ENCODE peak calls at places on chromosomes 3 and 15, in five cellular contexts. One of them, this sample, is unnamed.

GRCh38 chr3:12350151-12350813 is 61.4 kb downstream of the PPARG start:
- DNase-seq in CD8-positive, alpha-beta T cell: no peak
- DNase-seq in T-helper 1 cell: no peak
- DNase-seq in anterior cingulate cortex: no peak
- DNase-seq in central memory CD4-positive, alpha-beta T cell: no peak
- DNase-seq in this sample: no peak

GRCh38 chr3:127419140-127419539 is 131.3 kb upstream of the PRR20G start:
- DNase-seq in CD8-positive, alpha-beta T cell: no peak
- DNase-seq in T-helper 1 cell: no peak
- DNase-seq in anterior cingulate cortex: no peak
- DNase-seq in central memory CD4-positive, alpha-beta T cell: no peak
- DNase-seq in this sample: no peak

GRCh38 chr3:75042941-75043340 is 428.5 kb upstream of the CNTN3 start:
- DNase-seq in CD8-positive, alpha-beta T cell: no peak
- DNase-seq in T-helper 1 cell: no peak
- DNase-seq in anterior cingulate cortex: no peak
- DNase-seq in central memory CD4-positive, alpha-beta T cell: no peak
- DNase-seq in this sample: no peak

GRCh38 chr3:43747641-43748040 is 56.9 kb downstream of the ABHD5 start:
- DNase-seq in CD8-positive, alpha-beta T cell: no peak
- DNase-seq in T-helper 1 cell: no peak
- DNase-seq in anterior cingulate cortex: no peak
- DNase-seq in central memory CD4-positive, alpha-beta T cell: no peak
- DNase-seq in this sample: no peak

GRCh38 chr3:136905549-136905948 is 43.5 kb downstream of the NCK1 start:
- DNase-seq in CD8-positive, alpha-beta T cell: no peak
- DNase-seq in T-helper 1 cell: no peak
- DNase-seq in anterior cingulate cortex: no peak
- DNase-seq in central memory CD4-positive, alpha-beta T cell: no peak
- DNase-seq in this sample: no peak

GRCh38 chr3:43015572-43016512 is 36.7 kb downstream of the GASK1A start:
- DNase-seq in CD8-positive, alpha-beta T cell: no peak
- DNase-seq in T-helper 1 cell: no peak
- DNase-seq in anterior cingulate cortex: no peak
- DNase-seq in central memory CD4-positive, alpha-beta T cell: peak; percentile 32
- DNase-seq in this sample: no peak

GRCh38 chr3:52046186-52046913 is 10.0 kb downstream of the DUSP7 start:
- DNase-seq in CD8-positive, alpha-beta T cell: no peak
- DNase-seq in T-helper 1 cell: no peak
- DNase-seq in anterior cingulate cortex: peak; percentile 82
- DNase-seq in central memory CD4-positive, alpha-beta T cell: no peak
- DNase-seq in this sample: peak; percentile 43

GRCh38 chr3:142542054-142542453 is 36.5 kb downstream of the ATR start:
- DNase-seq in CD8-positive, alpha-beta T cell: no peak
- DNase-seq in T-helper 1 cell: no peak
- DNase-seq in anterior cingulate cortex: no peak
- DNase-seq in central memory CD4-positive, alpha-beta T cell: no peak
- DNase-seq in this sample: no peak

GRCh38 chr3:71195492-71195891 is 388.0 kb downstream of the FOXP1 start:
- DNase-seq in CD8-positive, alpha-beta T cell: no peak
- DNase-seq in T-helper 1 cell: no peak
- DNase-seq in anterior cingulate cortex: no peak
- DNase-seq in central memory CD4-positive, alpha-beta T cell: no peak
- DNase-seq in this sample: no peak

GRCh38 chr3:183227586-183227985 is 25.5 kb upstream of the B3GNT5 start:
- DNase-seq in CD8-positive, alpha-beta T cell: no peak
- DNase-seq in T-helper 1 cell: no peak
- DNase-seq in anterior cingulate cortex: no peak
- DNase-seq in central memory CD4-positive, alpha-beta T cell: no peak
- DNase-seq in this sample: no peak

GRCh38 chr15:68314563-68314962 is 37.0 kb downstream of the FEM1B start:
- DNase-seq in CD8-positive, alpha-beta T cell: no peak
- DNase-seq in T-helper 1 cell: no peak
- DNase-seq in anterior cingulate cortex: no peak
- DNase-seq in central memory CD4-positive, alpha-beta T cell: no peak
- DNase-seq in this sample: no peak

GRCh38 chr15:70036585-70037343 is 61.0 kb downstream of the TLE3 start:
- DNase-seq in CD8-positive, alpha-beta T cell: no peak
- DNase-seq in T-helper 1 cell: no peak
- DNase-seq in anterior cingulate cortex: no peak
- DNase-seq in central memory CD4-positive, alpha-beta T cell: no peak
- DNase-seq in this sample: no peak

GRCh38 chr3:16331319-16331883 is 66.4 kb downstream of the OXNAD1 start:
- DNase-seq in CD8-positive, alpha-beta T cell: no peak
- DNase-seq in T-helper 1 cell: no peak
- DNase-seq in anterior cingulate cortex: no peak
- DNase-seq in central memory CD4-positive, alpha-beta T cell: no peak
- DNase-seq in this sample: no peak

GRCh38 chr15:88243895-88244787 is 12.4 kb downstream of the NTRK3 start:
- DNase-seq in CD8-positive, alpha-beta T cell: no peak
- DNase-seq in T-helper 1 cell: no peak
- DNase-seq in anterior cingulate cortex: no peak
- DNase-seq in central memory CD4-positive, alpha-beta T cell: no peak
- DNase-seq in this sample: peak; percentile 6

GRCh38 chr3:42501681-42502428 is 588 bp upstream of the VIPR1 start:
- DNase-seq in CD8-positive, alpha-beta T cell: peak; percentile 21
- DNase-seq in T-helper 1 cell: peak; percentile 59
- DNase-seq in anterior cingulate cortex: peak; percentile 29
- DNase-seq in central memory CD4-positive, alpha-beta T cell: peak; percentile 57
- DNase-seq in this sample: peak; percentile 48

GRCh38 chr3:50466177-50466576 is 37.3 kb downstream of the CACNA2D2 start:
- DNase-seq in CD8-positive, alpha-beta T cell: no peak
- DNase-seq in T-helper 1 cell: no peak
- DNase-seq in anterior cingulate cortex: no peak
- DNase-seq in central memory CD4-positive, alpha-beta T cell: no peak
- DNase-seq in this sample: no peak

GRCh38 chr3:134477938-134478337 is 7.8 kb downstream of the ANAPC13 start:
- DNase-seq in CD8-positive, alpha-beta T cell: no peak
- DNase-seq in T-helper 1 cell: no peak
- DNase-seq in anterior cingulate cortex: no peak
- DNase-seq in central memory CD4-positive, alpha-beta T cell: no peak
- DNase-seq in this sample: no peak

GRCh38 chr3:118936811-118937210 is 97.8 kb downstream of the IGSF11 start:
- DNase-seq in CD8-positive, alpha-beta T cell: no peak
- DNase-seq in T-helper 1 cell: no peak
- DNase-seq in anterior cingulate cortex: no peak
- DNase-seq in central memory CD4-positive, alpha-beta T cell: no peak
- DNase-seq in this sample: no peak

GRCh38 chr15:66474140-66474539 is 23.4 kb downstream of the SNAPC5 start:
- DNase-seq in CD8-positive, alpha-beta T cell: no peak
- DNase-seq in T-helper 1 cell: no peak
- DNase-seq in anterior cingulate cortex: no peak
- DNase-seq in central memory CD4-positive, alpha-beta T cell: no peak
- DNase-seq in this sample: no peak

GRCh38 chr15:32659340-32659831 is 17.9 kb downstream of the SCG5 start:
- DNase-seq in CD8-positive, alpha-beta T cell: no peak
- DNase-seq in T-helper 1 cell: no peak
- DNase-seq in anterior cingulate cortex: no peak
- DNase-seq in central memory CD4-positive, alpha-beta T cell: no peak
- DNase-seq in this sample: no peak

GRCh38 chr3:126782554-126782953 is 78.5 kb downstream of the CHCHD6 start:
- DNase-seq in CD8-positive, alpha-beta T cell: no peak
- DNase-seq in T-helper 1 cell: no peak
- DNase-seq in anterior cingulate cortex: no peak
- DNase-seq in central memory CD4-positive, alpha-beta T cell: no peak
- DNase-seq in this sample: no peak

GRCh38 chr15:100878601-100879000 is 1.0 kb upstream of the ALDH1A3 start:
- DNase-seq in CD8-positive, alpha-beta T cell: no peak
- DNase-seq in T-helper 1 cell: no peak
- DNase-seq in anterior cingulate cortex: no peak
- DNase-seq in central memory CD4-positive, alpha-beta T cell: no peak
- DNase-seq in this sample: no peak

GRCh38 chr15:39171944-39172368 is 408.9 kb upstream of the THBS1 start:
- DNase-seq in CD8-positive, alpha-beta T cell: no peak
- DNase-seq in T-helper 1 cell: no peak
- DNase-seq in anterior cingulate cortex: no peak
- DNase-seq in central memory CD4-positive, alpha-beta T cell: no peak
- DNase-seq in this sample: peak; percentile 37

GRCh38 chr15:83282859-83283812 is 1.3 kb downstream of the BNC1 start:
- DNase-seq in CD8-positive, alpha-beta T cell: no peak
- DNase-seq in T-helper 1 cell: no peak
- DNase-seq in anterior cingulate cortex: no peak
- DNase-seq in central memory CD4-positive, alpha-beta T cell: no peak
- DNase-seq in this sample: no peak

GRCh38 chr3:126524429-126524988 is 554 bp downstream of the CHST13 start:
- DNase-seq in CD8-positive, alpha-beta T cell: no peak
- DNase-seq in T-helper 1 cell: no peak
- DNase-seq in anterior cingulate cortex: no peak
- DNase-seq in central memory CD4-positive, alpha-beta T cell: no peak
- DNase-seq in this sample: no peak

GRCh38 chr3:178690571-178690970 is 154.3 kb downstream of the KCNMB2 start:
- DNase-seq in CD8-positive, alpha-beta T cell: no peak
- DNase-seq in T-helper 1 cell: no peak
- DNase-seq in anterior cingulate cortex: no peak
- DNase-seq in central memory CD4-positive, alpha-beta T cell: no peak
- DNase-seq in this sample: no peak

GRCh38 chr15:95932676-95933075 is 397.8 kb upstream of the NR2F2 start:
- DNase-seq in CD8-positive, alpha-beta T cell: no peak
- DNase-seq in T-helper 1 cell: no peak
- DNase-seq in anterior cingulate cortex: no peak
- DNase-seq in central memory CD4-positive, alpha-beta T cell: no peak
- DNase-seq in this sample: no peak

GRCh38 chr3:196207833-196208607 is 3.2 kb downstream of the ZDHHC19 start:
- DNase-seq in CD8-positive, alpha-beta T cell: peak; percentile 34
- DNase-seq in T-helper 1 cell: peak; percentile 66
- DNase-seq in anterior cingulate cortex: no peak
- DNase-seq in central memory CD4-positive, alpha-beta T cell: peak; percentile 60
- DNase-seq in this sample: no peak

GRCh38 chr15:51991141-51991540 is 19.6 kb upstream of the LEO1 start:
- DNase-seq in CD8-positive, alpha-beta T cell: no peak
- DNase-seq in T-helper 1 cell: no peak
- DNase-seq in anterior cingulate cortex: no peak
- DNase-seq in central memory CD4-positive, alpha-beta T cell: no peak
- DNase-seq in this sample: no peak

GRCh38 chr3:14223595-14223994 is 45.0 kb downstream of the LSM3 start:
- DNase-seq in CD8-positive, alpha-beta T cell: no peak
- DNase-seq in T-helper 1 cell: no peak
- DNase-seq in anterior cingulate cortex: no peak
- DNase-seq in central memory CD4-positive, alpha-beta T cell: no peak
- DNase-seq in this sample: no peak

GRCh38 chr3:38579551-38580449 is 69.7 kb downstream of the SCN5A start:
- DNase-seq in CD8-positive, alpha-beta T cell: no peak
- DNase-seq in T-helper 1 cell: no peak
- DNase-seq in anterior cingulate cortex: no peak
- DNase-seq in central memory CD4-positive, alpha-beta T cell: no peak
- DNase-seq in this sample: no peak

GRCh38 chr15:31439328-31439727 is 112.7 kb downstream of the KLF13 start:
- DNase-seq in CD8-positive, alpha-beta T cell: no peak
- DNase-seq in T-helper 1 cell: no peak
- DNase-seq in anterior cingulate cortex: no peak
- DNase-seq in central memory CD4-positive, alpha-beta T cell: no peak
- DNase-seq in this sample: no peak

GRCh38 chr3:149975919-149976318 is 5.2 kb upstream of the PFN2 start:
- DNase-seq in CD8-positive, alpha-beta T cell: no peak
- DNase-seq in T-helper 1 cell: no peak
- DNase-seq in anterior cingulate cortex: no peak
- DNase-seq in central memory CD4-positive, alpha-beta T cell: no peak
- DNase-seq in this sample: no peak

GRCh38 chr15:68295430-68295829 is 17.9 kb downstream of the FEM1B start:
- DNase-seq in CD8-positive, alpha-beta T cell: no peak
- DNase-seq in T-helper 1 cell: no peak
- DNase-seq in anterior cingulate cortex: no peak
- DNase-seq in central memory CD4-positive, alpha-beta T cell: no peak
- DNase-seq in this sample: no peak